ENCODE peak calls at places on chromosomes 2 and 18, in five cellular contexts. G, R, A, Q and H are unnamed samples.

GRCh38 chr18:58287626-58288289 is 243.7 kb downstream of the NEDD4L start:
- DNase-seq in G (no peak), R (no peak), Q (no peak), A (no peak), H (no peak)

GRCh38 chr2:15667579-15668556 is 76.2 kb downstream of the DDX1 start:
- DNase-seq in R (no peak), A (peak), Q (no peak), G (no peak), H (no peak)

GRCh38 chr2:27727257-27727656 is 44.3 kb upstream of the MRPL33 start:
- DNase-seq in A (peak), R (no peak), G (no peak), Q (no peak), H (no peak)

GRCh38 chr2:106531676-106532075 is 44.5 kb downstream of the CD8B2 start:
- DNase-seq in Q (no peak), A (no peak), G (no peak), R (no peak), H (no peak)

GRCh38 chr2:174778479-174778962 is 14.2 kb upstream of the CHRNA1 start:
- DNase-seq in A (peak), G (no peak), R (no peak), Q (peak), H (no peak)

GRCh38 chr2:229080172-229080571 is 190.9 kb downstream of the PID1 start:
- DNase-seq in G (no peak), Q (no peak), A (no peak), R (no peak), H (no peak)

GRCh38 chr18:7261199-7261598 is 30.3 kb downstream of the LRRC30 start:
- DNase-seq in Q (no peak), A (no peak), G (no peak), R (no peak), H (no peak)

GRCh38 chr2:28224648-28225471 is 167.8 kb upstream of the FOSL2 start:
- DNase-seq in A (peak), Q (no peak), G (no peak), R (no peak), H (no peak)

GRCh38 chr2:47429795-47430194 is 26.8 kb downstream of the MSH2 start:
- DNase-seq in A (peak), G (no peak), Q (no peak), R (no peak), H (no peak)

GRCh38 chr2:10557506-10558265 is 109.6 kb upstream of the ODC1 start:
- DNase-seq in G (no peak), A (no peak), R (no peak), Q (no peak), H (no peak)

GRCh38 chr2:10554961-10555809 is 107.1 kb upstream of the ODC1 start:
- DNase-seq in Q (no peak), G (no peak), A (no peak), R (no peak), H (no peak)

GRCh38 chr2:10556271-10557140 is 108.4 kb upstream of the ODC1 start:
- DNase-seq in R (no peak), Q (no peak), A (no peak), G (no peak), H (no peak)

GRCh38 chr2:10558281-10559030 is 110.3 kb upstream of the ODC1 start:
- DNase-seq in R (no peak), G (no peak), Q (no peak), A (no peak), H (no peak)

DNA sequence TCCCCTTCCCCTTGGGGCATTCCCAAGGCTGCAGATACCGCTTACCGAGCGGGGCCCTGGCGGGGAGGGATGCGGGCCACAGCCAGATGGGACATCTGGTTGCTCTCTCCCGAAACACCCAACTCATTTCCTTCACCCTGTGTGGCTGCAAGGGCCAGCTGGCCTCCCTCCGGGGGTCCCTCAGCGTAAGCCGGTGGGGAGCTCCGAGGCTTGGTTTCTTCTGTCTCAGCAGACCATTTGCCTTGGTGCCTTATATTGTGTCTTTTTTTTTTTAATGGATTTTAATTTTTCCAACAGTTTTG is 107.6 kb upstream of the ODC1 start:
- DNase-seq in G (no peak), Q (no peak), R (no peak), A (no peak), H (no peak)
- TF ChIP-seq CTCF in G (no peak), Q (no peak), R (no peak), A (no peak), H (no peak)

DNA sequence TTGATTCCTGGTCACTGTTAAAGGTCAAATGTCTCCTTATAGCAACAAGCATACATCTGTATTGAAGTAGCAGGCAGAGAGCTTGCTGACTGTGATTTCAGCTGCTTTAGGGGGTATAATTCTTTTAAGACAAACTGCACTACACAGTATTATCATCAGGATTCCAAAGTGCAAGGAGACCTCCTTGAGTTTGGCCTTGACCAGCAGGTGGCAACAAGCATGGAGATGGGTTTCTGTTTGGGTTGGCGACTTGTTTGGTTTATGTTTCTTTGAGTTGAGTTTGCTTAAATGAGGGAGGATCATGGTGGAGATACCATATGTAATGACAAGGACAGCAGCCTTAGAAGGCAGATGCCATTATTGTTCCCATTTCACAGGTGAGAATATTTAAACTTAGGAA is 681.0 kb upstream of the ID2 start:
- DNase-seq in G (no peak), R (no peak), Q (no peak), A (peak), H (no peak)
- TF ChIP-seq CTCF in G (no peak), R (peak), Q (no peak), A (peak), H (peak)

GRCh38 chr2:149885468-149885867 is 297.9 kb upstream of the MMADHC start:
- DNase-seq in A (no peak), R (no peak), Q (no peak), G (no peak), H (no peak)
- TF ChIP-seq CTCF in A (no peak), R (no peak), Q (no peak), G (no peak), H (no peak)

GRCh38 chr2:81327916-81328315 is 1023.4 kb upstream of the LRRTM1 start:
- DNase-seq in A (no peak), G (no peak), R (no peak), Q (no peak), H (no peak)

GRCh38 chr2:81328968-81329367 is 1024.4 kb upstream of the LRRTM1 start:
- DNase-seq in R (no peak), A (no peak), G (no peak), Q (no peak), H (no peak)

DNA sequence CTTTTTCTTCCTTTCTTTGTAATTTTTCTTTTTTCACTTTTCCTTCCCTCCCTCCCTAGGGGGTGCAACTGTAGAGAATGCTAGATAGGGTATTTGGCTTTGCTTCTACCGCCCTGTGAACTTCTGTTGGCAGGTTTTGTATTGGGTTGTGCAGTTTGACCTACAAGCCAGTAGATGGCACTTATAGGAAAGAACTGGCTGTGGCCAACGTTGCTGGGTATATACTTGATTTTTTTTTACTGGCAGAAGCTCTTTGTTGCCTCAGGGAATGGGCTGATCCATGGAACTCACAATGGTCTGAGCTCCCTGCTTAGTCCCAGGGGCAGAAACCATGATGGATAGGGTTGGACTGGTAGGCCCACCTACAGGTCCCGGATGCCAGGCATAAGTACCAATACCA is 1019.5 kb upstream of the LRRTM1 start:
- DNase-seq in A (peak), R (peak), Q (no peak), G (no peak), H (no peak)
- TF ChIP-seq CTCF in A (peak), R (peak), Q (no peak), G (no peak), H (peak)

GRCh38 chr18:76823574-76823973 is 1.2 kb downstream of the ZNF236 start:
- DNase-seq in A (peak), G (peak), Q (no peak), R (no peak), H (peak)
- TF ChIP-seq CTCF in A (peak), G (no peak), Q (no peak), R (no peak), H (no peak)